ENCODE peak calls at places on chromosomes 7 and 10, in eight cellular contexts. P, A, X, W, B, T, G and U are unnamed samples.
A peak's percentile ranks its signal among the peaks of the same experiment; 100 is the strongest.

GRCh38 chr7:130943336-130943901 is 209.4 kb upstream of the KLF14 start:
- DNase-seq in P (no peak), A (no peak), X (peak; percentile 97), W (no peak), B (peak; percentile 77), T (no peak), G (no peak), U (no peak)

GRCh38 chr10:106439366-106439765 is 725.1 kb downstream of the SORCS1 start:
- DNase-seq in P (no peak), A (no peak), X (no peak), W (no peak), B (no peak), T (no peak), G (no peak), U (no peak)

GRCh38 chr7:49703876-49704275 is 69.6 kb upstream of the VWC2 start:
- DNase-seq in P (no peak), A (no peak), X (no peak), W (no peak), B (no peak), T (no peak), G (no peak), U (no peak)

GRCh38 chr7:37220664-37221063 is 228.0 kb downstream of the ELMO1 start:
- DNase-seq in P (no peak), A (no peak), X (no peak), W (no peak), B (no peak), T (no peak), G (no peak), U (no peak)

GRCh38 chr7:41955475-41956243 is 252.8 kb upstream of the INHBA start:
- DNase-seq in P (no peak), A (peak; percentile 93), X (peak; percentile 99), W (peak; percentile 99), B (peak; percentile 57), T (peak; percentile 90), G (peak; percentile 97), U (peak; percentile 93)

GRCh38 chr7:100367676-100368613 is 5.3 kb upstream of the PILRA start:
- DNase-seq in P (no peak), A (no peak), X (no peak), W (no peak), B (no peak), T (no peak), G (peak; percentile 17), U (no peak)

GRCh38 chr7:148515728-148516715 is 74.5 kb upstream of the C7orf33 start:
- DNase-seq in P (no peak), A (no peak), X (no peak), W (no peak), B (no peak), T (no peak), G (no peak), U (no peak)

GRCh38 chr10:125911145-125911544 is 14.8 kb downstream of the FANK1 start:
- DNase-seq in P (no peak), A (no peak), X (no peak), W (no peak), B (no peak), T (no peak), G (no peak), U (no peak)

GRCh38 chr7:50613473-50613872 is 48.3 kb upstream of the DDC start:
- DNase-seq in P (no peak), A (no peak), X (no peak), W (no peak), B (no peak), T (no peak), G (no peak), U (no peak)

GRCh38 chr7:133936074-133936473 is 191.1 kb upstream of the LRGUK start:
- DNase-seq in P (no peak), A (no peak), X (peak; percentile 77), W (no peak), B (peak; percentile 18), T (no peak), G (no peak), U (no peak)

GRCh38 chr7:33108931-33109757 is at the start of gene RP9:
- DNase-seq in P (peak; percentile 57), A (peak; percentile 62), X (peak; percentile 47), W (peak; percentile 33), B (peak; percentile 77), T (peak; percentile 59), G (peak; percentile 74), U (peak; percentile 12)
- TF ChIP-seq POLR2A in P (peak; percentile 59), A (no peak), X (no peak), W (peak; percentile 44), B (peak; percentile 72), T (peak; percentile 41), G (peak; percentile 6), U (peak; percentile 20)

GRCh38 chr7:30048582-30048981 is 20.4 kb downstream of the PLEKHA8 start:
- DNase-seq in P (no peak), A (no peak), X (no peak), W (no peak), B (no peak), T (no peak), G (no peak), U (no peak)

GRCh38 chr7:30041526-30042269 is 13.5 kb downstream of the PLEKHA8 start:
- DNase-seq in P (no peak), A (no peak), X (peak; percentile 10), W (no peak), B (no peak), T (no peak), G (no peak), U (no peak)

GRCh38 chr7:30049173-30049572 is 21.0 kb downstream of the PLEKHA8 start:
- DNase-seq in P (no peak), A (no peak), X (no peak), W (no peak), B (no peak), T (no peak), G (no peak), U (no peak)

GRCh38 chr7:30047124-30047523 is 18.9 kb downstream of the PLEKHA8 start:
- DNase-seq in P (no peak), A (no peak), X (no peak), W (no peak), B (no peak), T (peak; percentile 21), G (no peak), U (no peak)

DNA sequence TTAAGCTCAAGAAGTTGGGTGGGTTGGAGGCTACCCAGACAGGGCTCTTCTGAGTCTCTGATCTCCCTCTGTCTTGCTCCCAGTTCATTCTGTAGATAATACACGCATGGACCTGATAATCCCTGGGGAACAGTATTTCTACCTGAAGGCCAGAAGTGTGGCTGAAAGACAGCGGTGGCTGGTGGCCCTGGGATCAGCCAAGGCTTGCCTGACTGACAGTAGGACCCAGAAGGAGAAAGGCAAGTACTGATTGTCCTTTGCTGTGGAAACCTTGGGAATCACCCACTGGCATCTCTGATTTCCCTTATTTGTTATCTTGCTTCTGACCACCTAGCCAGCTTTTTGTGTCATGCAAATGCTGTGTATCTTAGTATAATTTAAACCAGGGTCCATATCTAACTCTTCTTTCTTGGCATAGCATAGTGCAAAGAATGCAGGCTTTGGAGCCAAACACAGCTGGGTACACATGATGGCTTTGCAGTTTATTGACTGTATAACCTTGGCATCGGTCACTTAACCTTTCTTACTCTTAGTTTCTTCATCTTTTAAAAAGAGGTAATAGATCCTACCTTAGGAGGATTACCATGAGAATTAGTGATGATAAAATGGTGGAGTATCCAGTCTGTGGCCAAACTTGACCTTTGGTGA is 18.0 kb downstream of the PLEKHA8 start:
- DNase-seq in P (no peak), A (no peak), X (no peak), W (no peak), B (no peak), T (peak; percentile 42), G (no peak), U (no peak)
- TF ChIP-seq POLR2A in P (no peak), A (no peak), X (no peak), W (no peak), B (no peak), T (no peak), G (no peak), U (no peak)

GRCh38 chr7:27184342-27185012 is 555 bp downstream of the HOXA11 start:
- DNase-seq in P (no peak), A (peak; percentile 51), X (peak; percentile 27), W (peak; percentile 38), B (peak; percentile 51), T (peak; percentile 28), G (no peak), U (no peak)
- TF ChIP-seq POLR2A in P (no peak), A (no peak), X (no peak), W (peak; percentile 9), B (peak; percentile 37), T (no peak), G (no peak), U (no peak)

GRCh38 chr10:13224210-13224995 is 9.8 kb downstream of the UCMA start:
- DNase-seq in P (no peak), A (no peak), X (no peak), W (no peak), B (no peak), T (no peak), G (no peak), U (no peak)
- TF ChIP-seq POLR2A in P (no peak), A (no peak), X (no peak), W (no peak), B (no peak), T (no peak), G (no peak), U (no peak)

DNA sequence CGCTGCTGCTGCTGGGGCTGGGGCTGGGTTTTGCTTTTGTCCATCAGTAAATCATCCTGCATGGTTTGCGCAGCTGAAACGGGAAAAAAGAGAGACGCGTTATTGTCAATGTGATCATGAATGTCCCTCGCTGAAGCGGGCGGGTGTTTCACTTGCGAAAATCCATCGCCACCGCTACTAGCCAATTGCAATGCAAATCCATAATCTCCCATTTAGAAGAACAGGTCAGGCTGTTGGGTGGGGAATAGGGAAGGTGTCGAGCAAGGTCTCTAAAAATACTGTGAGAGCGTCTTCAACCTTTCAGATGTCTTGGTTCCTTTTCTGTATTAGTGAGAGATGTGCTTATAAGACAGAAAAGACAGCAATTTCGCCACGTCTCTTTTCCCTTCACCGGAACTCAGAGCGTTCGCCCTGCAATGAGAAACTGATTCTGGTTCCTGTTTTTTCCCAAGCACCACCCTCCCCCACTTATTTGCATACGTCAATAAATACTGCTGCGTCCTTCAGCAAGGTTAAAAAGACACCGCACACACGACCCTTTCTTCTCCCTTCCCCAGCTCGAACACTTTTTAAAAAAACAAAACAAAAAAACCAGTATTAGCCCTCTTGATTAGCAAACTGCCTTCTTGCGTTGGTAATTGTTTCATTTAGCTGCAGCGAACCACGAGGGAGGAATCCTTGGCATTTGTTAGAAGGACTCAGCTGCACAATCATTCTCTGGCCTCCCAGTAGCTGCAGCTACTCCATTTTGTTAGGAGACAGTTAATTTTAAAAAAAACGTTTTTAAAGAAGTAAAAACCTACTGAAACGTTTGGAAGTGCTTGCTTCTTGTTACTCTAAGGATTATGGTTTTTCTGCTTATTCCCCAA is 50.4 kb downstream of the CPEB3 start:
- DNase-seq in P (no peak), A (peak; percentile 56), X (peak; percentile 70), W (peak; percentile 55), B (peak; percentile 55), T (peak; percentile 72), G (peak; percentile 59), U (peak; percentile 70)
- TF ChIP-seq POLR2A in P (no peak), A (peak; percentile 23), X (no peak), W (peak; percentile 30), B (no peak), T (peak; percentile 94), G (peak; percentile 54), U (peak; percentile 84)

GRCh38 chr10:73798087-73798486 is 12.7 kb downstream of the ZSWIM8 start:
- DNase-seq in P (no peak), A (no peak), X (no peak), W (no peak), B (no peak), T (no peak), G (no peak), U (no peak)
- TF ChIP-seq POLR2A in P (no peak), A (no peak), X (no peak), W (no peak), B (no peak), T (no peak), G (no peak), U (no peak)

GRCh38 chr7:69412331-69413146 is 185.7 kb upstream of the AUTS2 start:
- DNase-seq in P (no peak), A (peak; percentile 54), X (no peak), W (no peak), B (peak; percentile 89), T (peak; percentile 13), G (peak; percentile 74), U (peak; percentile 33)
- TF ChIP-seq POLR2A in P (no peak), A (no peak), X (no peak), W (no peak), B (no peak), T (no peak), G (no peak), U (no peak)